ENCODE peak calls at places on chromosomes 11 and 22, in five cellular contexts. Y is left ventricle myocardium inferior; H is activated T-cell treated with anti-CD3 and anti-CD28 coated beads, Interleukin-2, amount 50 U/mL, for 48 hours; I is RWPE2; G is HTR-8/SVneo. D is an unnamed sample.

GRCh38 chr11:32088117-32088941 is 2.5 kb upstream of the RCN1 start:
- DNase-seq in Y (peak), H (no peak), I (no peak), G (peak), D (no peak)

GRCh38 chr11:68821670-68822069 is 20.0 kb downstream of the CPT1A start:
- DNase-seq in Y (no peak), H (no peak), I (no peak), G (no peak), D (no peak)

GRCh38 chr11:117144477-117145392 is 648 bp downstream of the PAFAH1B2 start:
- DNase-seq in Y (peak), H (peak), I (peak), G (peak), D (peak)

GRCh38 chr11:66045177-66045639 is 3.8 kb downstream of the GAL3ST3 start:
- DNase-seq in Y (peak), H (peak), I (no peak), G (peak), D (peak)

GRCh38 chr11:119721129-119722120 is 7.6 kb downstream of the NECTIN1 start:
- DNase-seq in Y (peak), H (no peak), I (no peak), G (peak), D (no peak)

GRCh38 chr22:27930246-27931060 is 11.4 kb upstream of the PITPNB start:
- DNase-seq in Y (no peak), H (no peak), I (no peak), G (no peak), D (no peak)

GRCh38 chr11:88538088-88538487 is 200.6 kb upstream of the CTSC start:
- DNase-seq in Y (no peak), H (no peak), I (no peak), G (no peak), D (no peak)

GRCh38 chr11:95674669-95675358 is 114.8 kb downstream of the FAM76B start:
- DNase-seq in Y (no peak), H (peak), I (no peak), G (no peak), D (no peak)

GRCh38 chr11:45187375-45187774 is 40.9 kb downstream of the PRDM11 start:
- DNase-seq in Y (no peak), H (no peak), I (no peak), G (no peak), D (no peak)

GRCh38 chr11:1548221-1549070 is 23.6 kb downstream of the DUSP8 start:
- DNase-seq in Y (peak), H (no peak), I (no peak), G (peak), D (no peak)

GRCh38 chr22:48785792-48786678 is 1041.6 kb downstream of the BRD1 start:
- DNase-seq in Y (no peak), H (no peak), I (no peak), G (no peak), D (no peak)

GRCh38 chr11:44879432-44879831 is 71.3 kb downstream of the TP53I11 start:
- DNase-seq in Y (no peak), H (no peak), I (no peak), G (no peak), D (no peak)

GRCh38 chr11:4111834-4112233 is 17.2 kb downstream of the RRM1 start:
- DNase-seq in Y (no peak), H (no peak), I (no peak), G (no peak), D (no peak)

GRCh38 chr11:46676436-46677158 is 23.8 kb downstream of the ARHGAP1 start:
- DNase-seq in Y (no peak), H (no peak), I (peak), G (no peak), D (no peak)

GRCh38 chr11:82682003-82682751 is 51.5 kb downstream of the FAM181B start:
- DNase-seq in Y (no peak), H (no peak), I (no peak), G (peak), D (no peak)

GRCh38 chr22:23984430-23984829 is 4.5 kb downstream of the GSTT2 start:
- DNase-seq in Y (no peak), H (peak), I (no peak), G (no peak), D (peak)

GRCh38 chr11:101916422-101916821 is at the start of gene ANGPTL5:
- DNase-seq in Y (no peak), H (no peak), I (no peak), G (no peak), D (no peak)